ENCODE peak calls at places on chromosome 4, in four cellular contexts. One of them, this sample, is unnamed.

GRCh38 chr4:113012776-113013175 is 36.7 kb upstream of the ANK2 start:
- DNase-seq in GM18507: no peak
- DNase-seq in Calu3: no peak
- DNase-seq in tibial nerve: no peak
- DNase-seq in this sample: no peak

GRCh38 chr4:184748251-184748652 is 14.4 kb upstream of the CENPU start:
- DNase-seq in GM18507: no peak
- DNase-seq in Calu3: peak
- DNase-seq in tibial nerve: no peak
- DNase-seq in this sample: no peak

GRCh38 chr4:88445252-88445651 is 11.7 kb upstream of the HERC5 start:
- DNase-seq in GM18507: no peak
- DNase-seq in Calu3: no peak
- DNase-seq in tibial nerve: no peak
- DNase-seq in this sample: no peak

GRCh38 chr4:146342600-146343192 is 128.4 kb downstream of the REELD1 start:
- DNase-seq in GM18507: no peak
- DNase-seq in Calu3: peak
- DNase-seq in tibial nerve: no peak
- DNase-seq in this sample: no peak

GRCh38 chr4:77669911-77670590 is 64.4 kb downstream of the CXCL13 start:
- DNase-seq in GM18507: no peak
- DNase-seq in Calu3: no peak
- DNase-seq in tibial nerve: no peak
- DNase-seq in this sample: no peak

GRCh38 chr4:2818351-2818939 is 25.2 kb upstream of the ADD1 start:
- DNase-seq in GM18507: no peak
- DNase-seq in Calu3: peak
- DNase-seq in tibial nerve: no peak
- DNase-seq in this sample: no peak

GRCh38 chr4:14792702-14793227 is 209.5 kb upstream of the CPEB2 start:
- DNase-seq in GM18507: no peak
- DNase-seq in Calu3: no peak
- DNase-seq in tibial nerve: no peak
- DNase-seq in this sample: no peak

GRCh38 chr4:147725673-147726072 is 6.2 kb upstream of the ARHGAP10 start:
- DNase-seq in GM18507: no peak
- DNase-seq in Calu3: no peak
- DNase-seq in tibial nerve: no peak
- DNase-seq in this sample: no peak

GRCh38 chr4:26320159-26320452 is 708 bp upstream of the RBPJ start:
- DNase-seq in GM18507: peak
- DNase-seq in Calu3: peak
- DNase-seq in tibial nerve: no peak
- DNase-seq in this sample: no peak

GRCh38 chr4:2079006-2079405 is 19.9 kb downstream of the NAT8L start:
- DNase-seq in GM18507: no peak
- DNase-seq in Calu3: no peak
- DNase-seq in tibial nerve: no peak
- DNase-seq in this sample: peak

GRCh38 chr4:137660211-137660610 is 127.9 kb upstream of the PCDH18 start:
- DNase-seq in GM18507: no peak
- DNase-seq in Calu3: no peak
- DNase-seq in tibial nerve: no peak
- DNase-seq in this sample: no peak

GRCh38 chr4:151218343-151218742 is 58.6 kb upstream of the PRSS48 start:
- DNase-seq in GM18507: no peak
- DNase-seq in Calu3: no peak
- DNase-seq in tibial nerve: no peak
- DNase-seq in this sample: no peak

GRCh38 chr4:182680196-182680771 is 236.9 kb downstream of the DCTD start:
- DNase-seq in GM18507: no peak
- DNase-seq in Calu3: no peak
- DNase-seq in tibial nerve: no peak
- DNase-seq in this sample: no peak

GRCh38 chr4:82614868-82615449 is 53.2 kb upstream of the TMEM150C start:
- DNase-seq in GM18507: no peak
- DNase-seq in Calu3: no peak
- DNase-seq in tibial nerve: no peak
- DNase-seq in this sample: no peak

GRCh38 chr4:98963538-98964433 is 31.7 kb upstream of the METAP1 start:
- DNase-seq in GM18507: no peak
- DNase-seq in Calu3: no peak
- DNase-seq in tibial nerve: no peak
- DNase-seq in this sample: no peak

GRCh38 chr4:86664959-86665358 is 70.8 kb downstream of the PTPN13 start:
- DNase-seq in GM18507: no peak
- DNase-seq in Calu3: no peak
- DNase-seq in tibial nerve: no peak
- DNase-seq in this sample: no peak

GRCh38 chr4:94559351-94559806 is 107.6 kb downstream of the PDLIM5 start:
- DNase-seq in GM18507: no peak
- DNase-seq in Calu3: no peak
- DNase-seq in tibial nerve: no peak
- DNase-seq in this sample: no peak

GRCh38 chr4:7155611-7156071 is 36.7 kb upstream of the SORCS2 start:
- DNase-seq in GM18507: no peak
- DNase-seq in Calu3: no peak
- DNase-seq in tibial nerve: peak
- DNase-seq in this sample: peak

GRCh38 chr4:86019906-86020305 is 339.9 kb downstream of the MAPK10 start:
- DNase-seq in GM18507: no peak
- DNase-seq in Calu3: no peak
- DNase-seq in tibial nerve: no peak
- DNase-seq in this sample: no peak

GRCh38 chr4:89398146-89398545 is 90.5 kb upstream of the GPRIN3 start:
- DNase-seq in GM18507: no peak
- DNase-seq in Calu3: no peak
- DNase-seq in tibial nerve: no peak
- DNase-seq in this sample: no peak

GRCh38 chr4:148007303-148007702 is 275.4 kb downstream of the ARHGAP10 start:
- DNase-seq in GM18507: no peak
- DNase-seq in Calu3: no peak
- DNase-seq in tibial nerve: no peak
- DNase-seq in this sample: no peak

GRCh38 chr4:68145261-68145660 is 15.6 kb upstream of the TMPRSS11F start:
- DNase-seq in GM18507: no peak
- DNase-seq in Calu3: no peak
- DNase-seq in tibial nerve: no peak
- DNase-seq in this sample: no peak

GRCh38 chr4:130668859-130669258 is 1572.9 kb downstream of the C4orf33 start:
- DNase-seq in GM18507: no peak
- DNase-seq in Calu3: no peak
- DNase-seq in tibial nerve: no peak
- DNase-seq in this sample: no peak

GRCh38 chr4:178165251-178165650 is 723.0 kb upstream of the AGA start:
- DNase-seq in GM18507: no peak
- DNase-seq in Calu3: peak
- DNase-seq in tibial nerve: no peak
- DNase-seq in this sample: no peak

GRCh38 chr4:1325176-1325480 is 21.9 kb upstream of the UVSSA start:
- DNase-seq in GM18507: no peak
- DNase-seq in Calu3: no peak
- DNase-seq in tibial nerve: no peak
- DNase-seq in this sample: no peak

GRCh38 chr4:47510506-47511143 is 25.6 kb downstream of the ATP10D start:
- DNase-seq in GM18507: peak
- DNase-seq in Calu3: no peak
- DNase-seq in tibial nerve: no peak
- DNase-seq in this sample: no peak

GRCh38 chr4:87068591-87069021 is 133.8 kb downstream of the AFF1 start:
- DNase-seq in GM18507: no peak
- DNase-seq in Calu3: no peak
- DNase-seq in tibial nerve: no peak
- DNase-seq in this sample: no peak

This sample was measured in breast epithelium.